ENCODE peak calls at places on chromosomes 2 and 18, in nine cellular contexts. X is GM04504; S is T-helper 2 cell; Y is activated CD4-positive, alpha-beta T cell treated with anti-CD3 and anti-CD28 coated beads, Interleukin-2, amount 50 U/mL, for 1 hour; P is tibial artery; V is bronchial epithelial cell; Z is left lung; J is GF-D8; F is activated CD8-positive, alpha-beta T cell treated with anti-CD3 and anti-CD28 coated beads for 36 hours. D is an unnamed sample.

GRCh38 chr2:33457588-33458247 is 18.7 kb upstream of the RASGRP3 start:
- DNase-seq in Y (no peak), Z (no peak), P (peak; percentile 84), V (no peak), X (no peak), S (no peak), F (no peak), J (no peak), D (no peak)

GRCh38 chr2:191617589-191617988 is 60.3 kb upstream of the NABP1 start:
- DNase-seq in X (no peak), S (peak; percentile 12), V (peak; percentile 71), F (peak; percentile 65), P (no peak), Y (peak; percentile 42), J (no peak), Z (no peak), D (no peak)

GRCh38 chr2:119641562-119642258 is 37.3 kb upstream of the TMEM177 start:
- DNase-seq in S (peak; percentile 62), Z (peak; percentile 89), F (peak; percentile 82), P (peak; percentile 78), Y (peak; percentile 69), X (peak; percentile 50), J (no peak), V (peak; percentile 68), D (peak; percentile 67)

GRCh38 chr18:55401638-55402191 is 186.3 kb downstream of the TCF4 start:
- DNase-seq in X (peak; percentile 79), Y (no peak), Z (no peak), J (no peak), F (no peak), V (no peak), S (no peak), P (no peak), D (no peak)

GRCh38 chr18:12092398-12093229 is 1.0 kb upstream of the ANKRD62 start:
- DNase-seq in X (no peak), F (no peak), Y (no peak), S (no peak), Z (peak; percentile 63), V (no peak), J (peak; percentile 11), P (no peak), D (no peak)

GRCh38 chr2:20593072-20594034 is 57.5 kb downstream of the HS1BP3 start:
- DNase-seq in F (no peak), V (peak; percentile 95), P (peak; percentile 89), J (no peak), X (no peak), Y (no peak), S (no peak), Z (peak; percentile 90), D (peak; percentile 89)

GRCh38 chr2:65636024-65636423 is 203.6 kb upstream of the SPRED2 start:
- DNase-seq in Z (no peak), P (no peak), Y (no peak), F (no peak), S (no peak), V (no peak), J (no peak), X (no peak), D (no peak)

GRCh38 chr2:50783116-50783515 is 248.8 kb downstream of the NRXN1 start:
- DNase-seq in X (no peak), P (no peak), Y (no peak), J (no peak), S (no peak), V (no peak), F (no peak), Z (no peak), D (no peak)

GRCh38 chr2:143720093-143720664 is 591.0 kb downstream of the ARHGAP15 start:
- DNase-seq in F (no peak), Z (no peak), J (no peak), Y (no peak), V (no peak), X (no peak), P (no peak), S (no peak), D (no peak)

GRCh38 chr2:10341193-10341592 is 38.5 kb downstream of the HPCAL1 start:
- DNase-seq in X (no peak), Z (peak; percentile 74), P (no peak), S (no peak), Y (no peak), J (no peak), F (no peak), V (no peak), D (no peak)

GRCh38 chr18:79480171-79480981 is 84.6 kb downstream of the NFATC1 start:
- DNase-seq in S (no peak), Z (peak; percentile 76), V (no peak), P (peak; percentile 58), X (no peak), J (no peak), F (no peak), Y (no peak), D (no peak)

GRCh38 chr2:20236496-20236895 is 11.6 kb upstream of the SDC1 start:
- DNase-seq in X (no peak), Y (no peak), F (no peak), J (no peak), P (no peak), S (no peak), V (peak; percentile 97), Z (no peak), D (peak; percentile 92)

GRCh38 chr2:183250472-183250871 is 126.2 kb downstream of the NUP35 start:
- DNase-seq in Z (no peak), F (no peak), V (peak; percentile 21), X (no peak), S (no peak), P (no peak), J (no peak), Y (no peak), D (peak; percentile 15)

GRCh38 chr2:23624378-23624777 is 239.4 kb downstream of the KLHL29 start:
- DNase-seq in Y (no peak), X (no peak), P (no peak), Z (no peak), F (peak; percentile 59), S (no peak), V (no peak), J (no peak), D (no peak)

GRCh38 chr2:144801325-144801724 is 281.4 kb upstream of the ZEB2 start:
- DNase-seq in S (no peak), Y (no peak), J (no peak), P (no peak), X (no peak), F (no peak), Z (no peak), V (no peak), D (no peak)

GRCh38 chr2:205689837-205690236 is 7.5 kb downstream of the NRP2 start:
- DNase-seq in P (no peak), J (no peak), Y (no peak), V (no peak), X (no peak), S (no peak), Z (no peak), F (no peak), D (no peak)

GRCh38 chr2:20227894-20228505 is 3.1 kb upstream of the SDC1 start:
- DNase-seq in V (no peak), P (peak; percentile 34), J (no peak), S (no peak), Z (no peak), F (no peak), Y (no peak), X (no peak), D (no peak)

GRCh38 chr18:55253814-55254213 is 294.6 kb upstream of the CCDC68 start:
- DNase-seq in Y (no peak), S (no peak), P (no peak), F (no peak), X (no peak), J (no peak), V (no peak), Z (no peak), D (no peak)

GRCh38 chr2:234364718-234365117 is 132.2 kb downstream of the ARL4C start:
- DNase-seq in V (no peak), Y (no peak), Z (no peak), P (no peak), F (no peak), X (no peak), J (no peak), S (no peak), D (no peak)

GRCh38 chr2:165630276-165630675 is 160.8 kb downstream of the CSRNP3 start:
- DNase-seq in Y (no peak), V (no peak), F (no peak), P (no peak), Z (no peak), J (no peak), X (no peak), S (no peak), D (no peak)

GRCh38 chr2:134359367-134360081 is 105.7 kb downstream of the MGAT5 start:
- DNase-seq in Y (no peak), P (no peak), V (peak; percentile 22), X (no peak), F (no peak), Z (no peak), J (no peak), S (no peak), D (peak; percentile 60)

GRCh38 chr2:46097714-46098480 is 199.3 kb upstream of the EPAS1 start:
- DNase-seq in F (no peak), P (peak; percentile 75), J (no peak), Y (no peak), S (no peak), X (peak; percentile 96), V (peak; percentile 94), Z (no peak), D (peak; percentile 92)

D was measured in mammary epithelial cell.